ENCODE peak calls at places on chromosomes 6 and 20, in ten cellular contexts. C, R, U, Q, B, N, V, D, I and O are unnamed samples.

GRCh38 chr20:21513181-21513663 is 642 bp downstream of the NKX2-2 start:
- DNase-seq in R (no peak), B (no peak), D (no peak), Q (no peak), I (no peak), U (no peak), V (no peak), C (no peak), N (no peak), O (no peak)

GRCh38 chr6:84825461-84825860 is 61.1 kb upstream of the TBX18 start:
- DNase-seq in N (no peak), D (no peak), Q (no peak), C (no peak), R (no peak), U (no peak), I (no peak), V (no peak), B (no peak), O (peak)

GRCh38 chr6:125612400-125612846 is 137.0 kb upstream of the HEY2 start:
- DNase-seq in R (no peak), Q (no peak), V (no peak), I (no peak), D (no peak), C (no peak), N (no peak), B (no peak), U (no peak), O (no peak)

GRCh38 chr6:132675002-132675401 is 16.0 kb upstream of the TAAR1 start:
- DNase-seq in D (no peak), N (no peak), V (no peak), U (no peak), I (no peak), R (no peak), Q (no peak), B (no peak), C (no peak), O (no peak)

GRCh38 chr6:27617700-27618689 is 145.1 kb upstream of the ZNF184 start:
- DNase-seq in R (no peak), I (no peak), U (peak), N (no peak), Q (no peak), C (no peak), V (no peak), B (no peak), D (no peak), O (no peak)

GRCh38 chr6:83464741-83465140 is 33.9 kb upstream of the ME1 start:
- DNase-seq in D (no peak), B (no peak), V (no peak), I (no peak), N (no peak), U (no peak), C (peak), R (no peak), Q (no peak), O (no peak)

GRCh38 chr6:138539882-138540281 is 40.6 kb upstream of the NHSL1 start:
- DNase-seq in V (no peak), B (no peak), Q (no peak), D (no peak), N (no peak), I (no peak), C (no peak), R (no peak), U (no peak), O (no peak)

GRCh38 chr20:34397096-34397495 is 34.0 kb downstream of the ITCH start:
- DNase-seq in B (no peak), R (no peak), I (no peak), D (no peak), N (no peak), Q (no peak), C (no peak), U (no peak), V (no peak), O (no peak)

GRCh38 chr20:5002077-5002413 is 735 bp upstream of the SLC23A2 start:
- DNase-seq in I (no peak), Q (no peak), R (no peak), C (no peak), U (no peak), V (no peak), N (no peak), D (peak), B (no peak), O (no peak)

GRCh38 chr6:11909696-11910132 is 102.4 kb upstream of the HIVEP1 start:
- DNase-seq in R (no peak), Q (no peak), U (no peak), D (no peak), I (no peak), V (no peak), N (no peak), B (no peak), C (no peak), O (no peak)

GRCh38 chr6:166664135-166664534 is 37.1 kb upstream of the RPS6KA2 start:
- DNase-seq in D (no peak), U (no peak), R (no peak), C (no peak), I (no peak), Q (no peak), V (no peak), N (no peak), B (no peak), O (no peak)

GRCh38 chr6:23145801-23146200 is 576.4 kb downstream of the HDGFL1 start:
- DNase-seq in B (no peak), Q (no peak), V (no peak), C (no peak), I (no peak), D (no peak), U (no peak), R (no peak), N (no peak), O (no peak)

DNA sequence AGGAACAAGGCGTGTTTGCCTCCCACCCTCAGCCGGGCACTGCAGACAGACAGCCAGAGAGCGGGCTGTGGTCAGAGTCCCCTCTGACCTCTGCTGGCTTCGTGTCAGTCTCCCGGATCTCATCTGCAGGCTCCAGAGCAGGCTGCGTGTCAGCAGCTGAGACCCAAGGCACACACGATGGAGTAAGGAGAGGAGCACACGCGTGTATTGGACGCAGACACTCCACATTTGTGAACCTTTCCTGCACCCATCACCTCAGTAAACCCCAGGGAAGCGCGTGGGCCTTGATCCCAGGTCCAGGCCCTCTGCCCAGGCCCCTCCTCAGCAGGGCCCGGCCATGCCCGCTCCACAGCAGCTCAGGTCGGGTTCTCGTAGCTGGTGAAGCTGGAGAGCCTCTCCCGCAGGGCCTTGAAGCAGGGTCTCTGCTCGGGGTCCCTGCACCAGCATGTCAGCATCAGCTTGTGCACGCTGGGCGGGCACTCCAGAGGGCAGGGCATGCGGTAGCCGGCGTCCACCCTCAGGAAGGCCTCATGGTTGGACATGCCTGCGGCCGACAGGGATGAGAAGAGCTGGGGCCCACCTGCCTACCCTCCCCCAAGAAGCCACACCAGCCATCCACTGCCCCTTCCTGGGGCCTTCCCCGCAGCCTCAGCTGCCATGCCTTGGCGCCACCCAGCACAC is 7.9 kb downstream of the PTK6 start:
- DNase-seq in U (no peak), C (no peak), N (no peak), R (no peak), D (no peak), V (no peak), B (no peak), I (no peak), Q (no peak), O (no peak)
- TF ChIP-seq POLR2A in U (no peak), C (no peak), N (no peak), R (no peak), D (no peak), V (no peak), B (no peak), I (no peak), Q (no peak), O (no peak)

GRCh38 chr6:31558631-31559500 is 11.5 kb downstream of the NFKBIL1 start:
- DNase-seq in I (no peak), R (no peak), U (no peak), D (peak), V (peak), N (no peak), B (no peak), Q (no peak), C (peak), O (no peak)
- TF ChIP-seq POLR2A in I (no peak), R (no peak), U (no peak), D (no peak), V (no peak), N (no peak), B (no peak), Q (no peak), C (no peak), O (no peak)

DNA sequence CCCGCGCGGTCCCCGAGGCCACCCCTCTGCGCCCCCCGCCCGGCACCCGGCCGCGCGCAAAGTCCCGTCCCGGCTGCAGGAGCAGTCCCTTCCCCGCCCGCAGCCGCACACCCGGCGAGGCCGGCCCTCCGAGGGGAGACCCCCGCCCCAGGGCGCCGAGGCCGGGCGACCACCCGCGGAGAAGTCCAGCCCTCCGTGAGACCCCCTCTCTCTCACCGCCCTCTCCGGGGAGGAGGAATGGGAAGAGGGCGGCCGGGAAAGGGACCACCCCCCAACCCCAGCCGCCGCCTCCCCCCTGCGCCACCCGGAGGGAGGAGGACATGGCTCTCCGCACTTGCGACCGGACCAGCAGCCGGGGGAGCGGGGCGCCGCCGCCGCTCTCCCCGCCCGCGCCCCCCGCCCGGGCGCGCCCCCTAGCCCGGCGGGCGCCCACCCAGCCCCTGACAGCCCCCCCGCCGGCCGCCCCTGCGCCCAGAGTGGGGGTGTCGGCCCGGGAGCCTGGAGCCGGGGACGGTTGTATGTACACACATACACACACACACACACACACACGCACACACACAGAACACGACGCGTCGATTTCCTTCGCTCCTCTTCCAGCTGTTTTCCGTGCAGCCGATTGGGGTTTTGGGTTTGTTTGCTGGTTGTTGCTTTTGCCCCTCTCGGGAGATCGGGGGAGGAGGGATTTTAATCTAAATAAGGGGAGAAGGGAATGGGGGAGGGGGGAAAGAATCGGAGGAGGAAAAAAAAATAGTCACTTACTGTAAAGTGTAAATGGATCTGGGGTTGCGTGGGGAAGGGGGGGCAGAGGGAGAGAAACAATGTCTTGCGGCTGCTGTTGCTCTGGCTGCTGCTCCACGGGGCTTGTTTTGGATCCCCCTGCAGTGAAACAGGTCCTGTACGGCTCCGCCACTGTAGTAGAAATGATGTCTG is at the start of gene ATXN1:
- DNase-seq in B (no peak), U (no peak), I (peak), D (peak), C (peak), Q (peak), R (peak), N (peak), V (peak), O (peak)
- TF ChIP-seq POLR2A in B (no peak), U (no peak), I (no peak), D (peak), C (peak), Q (peak), R (no peak), N (peak), V (no peak), O (no peak)

DNA sequence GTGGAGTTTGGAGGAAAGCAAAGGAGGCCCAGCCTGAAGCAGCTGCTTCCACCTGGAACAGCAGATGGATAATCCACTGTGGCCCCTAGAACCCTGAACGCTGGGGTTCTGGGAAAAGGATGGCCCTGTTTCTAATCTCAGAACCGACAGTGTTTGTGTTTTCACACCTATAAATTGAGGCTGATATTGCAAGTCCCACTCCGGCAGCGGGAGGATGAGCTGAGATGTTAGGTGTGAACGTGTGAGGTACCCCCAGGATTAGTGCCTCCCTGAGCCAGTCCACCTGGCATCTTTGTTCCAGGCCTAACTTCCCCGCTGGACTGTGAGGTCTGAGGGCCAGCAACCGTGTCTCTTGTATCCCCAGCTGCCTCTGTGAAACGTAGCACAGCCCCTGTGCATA is 7.8 kb upstream of the CDH4 start:
- DNase-seq in C (no peak), U (no peak), B (no peak), V (no peak), R (no peak), D (no peak), Q (no peak), N (no peak), I (no peak), O (no peak)
- TF ChIP-seq POLR2A in C (no peak), U (no peak), B (no peak), V (no peak), R (no peak), D (no peak), Q (no peak), N (no peak), I (no peak), O (no peak)

GRCh38 chr20:38957477-38957876 is 4.7 kb upstream of the DHX35 start:
- DNase-seq in I (no peak), N (no peak), U (no peak), D (no peak), R (no peak), V (no peak), C (no peak), Q (no peak), B (no peak), O (no peak)

GRCh38 chr20:38952153-38952552 is 10.0 kb upstream of the DHX35 start:
- DNase-seq in R (no peak), V (no peak), U (no peak), C (no peak), D (no peak), Q (no peak), I (no peak), N (no peak), B (no peak), O (no peak)

GRCh38 chr20:38951611-38952010 is 10.5 kb upstream of the DHX35 start:
- DNase-seq in N (no peak), V (no peak), Q (no peak), I (no peak), U (no peak), R (no peak), D (no peak), C (no peak), B (no peak), O (no peak)

GRCh38 chr20:38950254-38950653 is 11.9 kb upstream of the DHX35 start:
- DNase-seq in I (no peak), D (no peak), U (no peak), Q (no peak), C (no peak), R (no peak), V (no peak), N (no peak), B (no peak), O (no peak)

GRCh38 chr20:38953630-38954340 is 8.4 kb upstream of the DHX35 start:
- DNase-seq in U (no peak), D (no peak), V (no peak), Q (no peak), R (no peak), B (no peak), I (no peak), N (no peak), C (no peak), O (no peak)
- TF ChIP-seq POLR2A in U (no peak), D (no peak), V (no peak), Q (no peak), R (no peak), B (no peak), I (no peak), N (no peak), C (no peak), O (no peak)